ENCODE peak calls at places on chromosomes 1 and 21, in ten cellular contexts. One of them, this sample, is unnamed. For H3K4me1 and H3K36me3, the result is how much of the 10 kb centered on the place peaks cover.

GRCh38 chr1:236558069-236558468 is 34.3 kb downstream of the LGALS8 start:
- DNase-seq in ascending aorta: no peak
- DNase-seq in fibroblast of lung: no peak
- DNase-seq in body of pancreas: no peak
- DNase-seq in right atrium auricular region: no peak
- DNase-seq in cardiac muscle cell: no peak
- DNase-seq in uterus: no peak
- DNase-seq in heart right ventricle: no peak
- DNase-seq in tibial artery: no peak
- DNase-seq in pancreas: no peak
- DNase-seq in this sample: no peak

GRCh38 chr21:45093064-45093532 is 18.7 kb downstream of the ADARB1 start:
- DNase-seq in ascending aorta: no peak
- DNase-seq in fibroblast of lung: no peak
- DNase-seq in body of pancreas: peak
- DNase-seq in right atrium auricular region: no peak
- DNase-seq in cardiac muscle cell: no peak
- DNase-seq in uterus: no peak
- DNase-seq in heart right ventricle: peak
- DNase-seq in tibial artery: no peak
- DNase-seq in pancreas: peak
- DNase-seq in this sample: peak

GRCh38 chr1:3681898-3682806 is 29.8 kb downstream of the TP73 start:
- DNase-seq in ascending aorta: no peak
- DNase-seq in fibroblast of lung: no peak
- DNase-seq in body of pancreas: no peak
- DNase-seq in right atrium auricular region: no peak
- DNase-seq in cardiac muscle cell: no peak
- DNase-seq in uterus: no peak
- DNase-seq in heart right ventricle: no peak
- DNase-seq in tibial artery: no peak
- DNase-seq in pancreas: peak
- DNase-seq in this sample: no peak

GRCh38 chr1:41827991-41828570 is 90.6 kb downstream of the HIVEP3 start:
- DNase-seq in ascending aorta: no peak
- DNase-seq in fibroblast of lung: peak
- DNase-seq in body of pancreas: no peak
- DNase-seq in right atrium auricular region: no peak
- DNase-seq in cardiac muscle cell: no peak
- DNase-seq in uterus: no peak
- DNase-seq in heart right ventricle: no peak
- DNase-seq in tibial artery: no peak
- DNase-seq in pancreas: no peak
- DNase-seq in this sample: no peak

GRCh38 chr1:93253471-93253870 is 72.9 kb downstream of the CCDC18 start:
- DNase-seq in ascending aorta: no peak
- DNase-seq in fibroblast of lung: no peak
- DNase-seq in body of pancreas: no peak
- DNase-seq in right atrium auricular region: no peak
- DNase-seq in cardiac muscle cell: no peak
- DNase-seq in uterus: no peak
- DNase-seq in heart right ventricle: no peak
- DNase-seq in tibial artery: no peak
- DNase-seq in pancreas: no peak
- DNase-seq in this sample: no peak

GRCh38 chr1:78673120-78673519 is 23.5 kb downstream of the IFI44 start:
- DNase-seq in ascending aorta: no peak
- DNase-seq in fibroblast of lung: no peak
- DNase-seq in body of pancreas: no peak
- DNase-seq in right atrium auricular region: no peak
- DNase-seq in cardiac muscle cell: peak
- DNase-seq in uterus: no peak
- DNase-seq in heart right ventricle: no peak
- DNase-seq in tibial artery: no peak
- DNase-seq in pancreas: no peak
- DNase-seq in this sample: no peak

GRCh38 chr1:98981917-98982513 is 22.6 kb downstream of the PLPPR5 start:
- DNase-seq in ascending aorta: no peak
- DNase-seq in fibroblast of lung: peak
- DNase-seq in body of pancreas: no peak
- DNase-seq in right atrium auricular region: no peak
- DNase-seq in cardiac muscle cell: no peak
- DNase-seq in uterus: no peak
- DNase-seq in heart right ventricle: no peak
- DNase-seq in tibial artery: no peak
- DNase-seq in pancreas: no peak
- DNase-seq in this sample: no peak

GRCh38 chr1:241611063-241611462 is 29.1 kb downstream of the CHML start:
- DNase-seq in ascending aorta: no peak
- DNase-seq in fibroblast of lung: peak
- DNase-seq in body of pancreas: no peak
- DNase-seq in right atrium auricular region: no peak
- DNase-seq in cardiac muscle cell: peak
- DNase-seq in uterus: no peak
- DNase-seq in heart right ventricle: no peak
- DNase-seq in tibial artery: no peak
- DNase-seq in pancreas: no peak
- DNase-seq in this sample: no peak

GRCh38 chr1:51044199-51044598 is 57.8 kb upstream of the C1orf185 start:
- DNase-seq in ascending aorta: no peak
- DNase-seq in fibroblast of lung: no peak
- DNase-seq in body of pancreas: no peak
- DNase-seq in right atrium auricular region: no peak
- DNase-seq in cardiac muscle cell: no peak
- DNase-seq in uterus: no peak
- DNase-seq in heart right ventricle: no peak
- DNase-seq in tibial artery: no peak
- DNase-seq in pancreas: no peak
- DNase-seq in this sample: no peak

GRCh38 chr1:99527078-99527477 is 118.8 kb upstream of the PALMD start:
- DNase-seq in ascending aorta: no peak
- DNase-seq in fibroblast of lung: peak
- DNase-seq in body of pancreas: no peak
- DNase-seq in right atrium auricular region: no peak
- DNase-seq in cardiac muscle cell: peak
- DNase-seq in uterus: no peak
- DNase-seq in heart right ventricle: no peak
- DNase-seq in tibial artery: no peak
- DNase-seq in pancreas: no peak
- DNase-seq in this sample: no peak

DNA sequence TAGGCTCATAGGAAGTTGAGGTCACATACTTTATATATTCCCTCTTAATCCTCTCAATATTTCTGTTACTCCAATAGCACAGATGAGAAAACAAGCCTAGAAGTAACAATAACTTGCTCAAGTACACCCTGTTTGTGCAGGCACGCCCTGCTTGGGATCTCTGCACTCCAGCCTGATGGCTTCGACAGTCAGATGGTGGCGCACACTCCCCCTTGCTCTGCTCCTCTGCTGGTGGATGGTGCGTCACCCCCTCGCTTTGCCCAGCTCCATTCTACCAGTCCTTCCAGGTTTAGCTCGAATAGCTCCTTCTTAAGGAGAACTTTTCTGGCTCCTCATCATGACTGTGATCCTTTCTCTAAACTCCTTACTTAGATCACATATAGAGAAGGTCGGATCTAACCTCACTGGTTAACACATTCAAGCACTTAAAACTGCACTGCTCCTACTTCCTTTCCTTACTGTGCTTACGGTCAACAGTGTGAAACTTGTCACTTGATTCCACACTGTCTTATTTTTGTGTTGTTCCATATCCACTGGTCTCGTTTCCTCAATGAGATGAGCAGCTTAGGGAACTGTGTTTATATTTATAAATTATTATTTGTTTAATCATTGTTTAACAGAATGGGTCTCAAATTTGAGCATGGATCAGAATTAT is 3.0 kb downstream of the TSPAN2 start:
- DNase-seq in ascending aorta: no peak
- DNase-seq in fibroblast of lung: no peak
- DNase-seq in body of pancreas: no peak
- DNase-seq in right atrium auricular region: no peak
- DNase-seq in cardiac muscle cell: no peak
- DNase-seq in uterus: peak
- DNase-seq in heart right ventricle: no peak
- DNase-seq in tibial artery: no peak
- DNase-seq in pancreas: no peak
- DNase-seq in this sample: no peak
- H3K4me1 ChIP-seq in ascending aorta: under half
- H3K4me1 ChIP-seq in fibroblast of lung: under half
- H3K4me1 ChIP-seq in body of pancreas: under half
- H3K4me1 ChIP-seq in right atrium auricular region: under half
- H3K4me1 ChIP-seq in cardiac muscle cell: under half
- H3K4me1 ChIP-seq in uterus: under half
- H3K4me1 ChIP-seq in heart right ventricle: half or more
- H3K4me1 ChIP-seq in tibial artery: half or more
- H3K4me1 ChIP-seq in pancreas: under half
- H3K4me1 ChIP-seq in this sample: half or more

GRCh38 chr1:173864179-173864867 is 3.5 kb downstream of the GAS5 start:
- DNase-seq in ascending aorta: no peak
- DNase-seq in fibroblast of lung: no peak
- DNase-seq in body of pancreas: no peak
- DNase-seq in right atrium auricular region: no peak
- DNase-seq in cardiac muscle cell: no peak
- DNase-seq in uterus: no peak
- DNase-seq in heart right ventricle: no peak
- DNase-seq in tibial artery: no peak
- DNase-seq in pancreas: no peak
- DNase-seq in this sample: no peak
- H3K36me3 ChIP-seq in ascending aorta: under half
- H3K36me3 ChIP-seq in fibroblast of lung: under half
- H3K36me3 ChIP-seq in body of pancreas: under half
- H3K36me3 ChIP-seq in right atrium auricular region: under half
- H3K36me3 ChIP-seq in cardiac muscle cell: under half
- H3K36me3 ChIP-seq in uterus: under half
- H3K36me3 ChIP-seq in heart right ventricle: half or more
- H3K36me3 ChIP-seq in tibial artery: under half
- H3K36me3 ChIP-seq in pancreas: under half
- H3K36me3 ChIP-seq in this sample: half or more

DNA sequence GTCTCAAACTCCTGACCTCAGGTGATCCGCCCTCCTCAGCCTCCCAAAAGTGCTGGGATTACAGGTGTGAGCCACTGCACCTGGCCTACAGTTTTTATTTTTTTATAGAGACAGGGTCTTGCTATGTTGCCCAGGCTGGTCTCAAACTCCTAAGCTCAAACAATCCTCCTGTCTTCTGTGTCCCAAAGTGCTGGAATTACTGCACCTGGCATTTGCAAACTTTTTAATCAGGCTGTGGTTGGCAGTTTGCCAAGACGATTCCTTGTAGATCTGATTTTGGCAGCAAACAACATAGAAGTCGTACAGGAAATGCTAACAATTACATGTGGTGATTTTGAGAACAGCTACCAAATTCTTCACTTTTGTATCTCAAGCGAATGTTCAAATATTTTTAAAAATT is 10.1 kb downstream of the RBP7 start:
- DNase-seq in ascending aorta: no peak
- DNase-seq in fibroblast of lung: no peak
- DNase-seq in body of pancreas: peak
- DNase-seq in right atrium auricular region: no peak
- DNase-seq in cardiac muscle cell: no peak
- DNase-seq in uterus: no peak
- DNase-seq in heart right ventricle: no peak
- DNase-seq in tibial artery: no peak
- DNase-seq in pancreas: no peak
- DNase-seq in this sample: no peak
- H3K27ac ChIP-seq in ascending aorta: no peak
- H3K27ac ChIP-seq in fibroblast of lung: no peak
- H3K27ac ChIP-seq in body of pancreas: no peak
- H3K27ac ChIP-seq in right atrium auricular region: no peak
- H3K27ac ChIP-seq in cardiac muscle cell: no peak
- H3K27ac ChIP-seq in uterus: no peak
- H3K27ac ChIP-seq in heart right ventricle: peak
- H3K27ac ChIP-seq in tibial artery: no peak
- H3K27ac ChIP-seq in pancreas: no peak
- H3K27ac ChIP-seq in this sample: peak

GRCh38 chr1:201693019-201693372 is 136.0 kb upstream of the IPO9 start:
- DNase-seq in ascending aorta: no peak
- DNase-seq in fibroblast of lung: no peak
- DNase-seq in body of pancreas: no peak
- DNase-seq in right atrium auricular region: no peak
- DNase-seq in cardiac muscle cell: no peak
- DNase-seq in uterus: no peak
- DNase-seq in heart right ventricle: no peak
- DNase-seq in tibial artery: no peak
- DNase-seq in pancreas: no peak
- DNase-seq in this sample: no peak

GRCh38 chr1:201694615-201695335 is 134.2 kb upstream of the IPO9 start:
- DNase-seq in ascending aorta: no peak
- DNase-seq in fibroblast of lung: no peak
- DNase-seq in body of pancreas: no peak
- DNase-seq in right atrium auricular region: no peak
- DNase-seq in cardiac muscle cell: no peak
- DNase-seq in uterus: no peak
- DNase-seq in heart right ventricle: no peak
- DNase-seq in tibial artery: no peak
- DNase-seq in pancreas: no peak
- DNase-seq in this sample: no peak

GRCh38 chr1:201692307-201693018 is 136.5 kb upstream of the IPO9 start:
- DNase-seq in ascending aorta: no peak
- DNase-seq in fibroblast of lung: no peak
- DNase-seq in body of pancreas: no peak
- DNase-seq in right atrium auricular region: no peak
- DNase-seq in cardiac muscle cell: no peak
- DNase-seq in uterus: no peak
- DNase-seq in heart right ventricle: no peak
- DNase-seq in tibial artery: no peak
- DNase-seq in pancreas: no peak
- DNase-seq in this sample: no peak

GRCh38 chr1:201695607-201696006 is 133.3 kb upstream of the IPO9 start:
- DNase-seq in ascending aorta: no peak
- DNase-seq in fibroblast of lung: no peak
- DNase-seq in body of pancreas: no peak
- DNase-seq in right atrium auricular region: no peak
- DNase-seq in cardiac muscle cell: no peak
- DNase-seq in uterus: no peak
- DNase-seq in heart right ventricle: no peak
- DNase-seq in tibial artery: no peak
- DNase-seq in pancreas: no peak
- DNase-seq in this sample: no peak

DNA sequence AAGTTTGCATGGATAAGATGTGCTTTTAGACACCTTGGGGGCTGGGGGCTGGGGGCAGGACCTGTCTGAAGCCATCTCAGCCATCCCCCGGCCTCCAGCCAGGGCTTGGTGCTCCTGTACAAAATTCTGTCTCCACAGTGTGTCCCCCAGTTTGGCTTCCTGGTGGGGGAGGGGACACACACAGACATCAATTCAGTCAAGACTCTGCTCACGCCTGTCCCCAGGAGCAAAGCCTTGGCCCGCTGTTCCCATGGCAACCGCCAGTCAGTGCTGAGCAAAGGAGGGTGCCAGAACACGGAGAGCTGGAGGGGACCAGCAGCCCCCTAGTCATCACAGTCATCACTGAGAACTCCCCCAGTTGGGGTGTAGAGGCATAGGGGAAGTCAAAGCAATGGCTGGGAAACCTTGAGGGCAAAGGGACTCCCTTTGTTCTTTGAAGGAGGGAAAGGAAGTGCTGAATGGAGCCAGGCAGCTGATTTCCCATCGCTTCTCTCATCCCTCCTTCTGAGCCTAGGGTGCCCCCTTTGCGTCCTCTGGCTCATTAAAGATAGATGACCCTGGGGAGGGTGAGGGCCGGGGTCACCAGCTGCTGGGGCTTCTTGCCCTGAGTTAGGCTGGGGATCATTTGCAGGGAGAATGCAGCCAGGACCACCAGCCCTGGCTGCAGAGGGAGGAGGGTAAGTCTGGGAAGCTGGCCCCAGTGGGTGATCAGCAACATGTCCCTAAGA is 134.9 kb upstream of the IPO9 start:
- DNase-seq in ascending aorta: no peak
- DNase-seq in fibroblast of lung: no peak
- DNase-seq in body of pancreas: no peak
- DNase-seq in right atrium auricular region: no peak
- DNase-seq in cardiac muscle cell: no peak
- DNase-seq in uterus: no peak
- DNase-seq in heart right ventricle: no peak
- DNase-seq in tibial artery: no peak
- DNase-seq in pancreas: no peak
- DNase-seq in this sample: no peak
- H3K4me1 ChIP-seq in ascending aorta: under half
- H3K4me1 ChIP-seq in fibroblast of lung: under half
- H3K4me1 ChIP-seq in body of pancreas: under half
- H3K4me1 ChIP-seq in right atrium auricular region: under half
- H3K4me1 ChIP-seq in cardiac muscle cell: under half
- H3K4me1 ChIP-seq in uterus: under half
- H3K4me1 ChIP-seq in heart right ventricle: half or more
- H3K4me1 ChIP-seq in tibial artery: under half
- H3K4me1 ChIP-seq in pancreas: under half
- H3K4me1 ChIP-seq in this sample: half or more

This sample was measured in left ventricle myocardium inferior.